ENCODE peak calls at places on chromosomes 16 and 17, in eight cellular contexts. I is M059J; X is stimulated activated CD8-positive, alpha-beta memory T cell treated with anti-CD3 and anti-CD28 coated beads, Interleukin-15, amount 100 ng/mL, for 24 hours; O is Peyer's patch; F is HFF-Myc; D is NT2/D1; Y is thoracic aorta; B is lung. C is an unnamed sample.

GRCh38 chr17:37179893-37180292 is 195.9 kb upstream of the C17orf78 start:
- DNase-seq in I (peak; percentile 46), X (no peak), O (no peak), F (peak; percentile 26), D (no peak), Y (no peak), B (no peak), C (peak; percentile 43)

GRCh38 chr16:87436225-87437172 is 44.4 kb downstream of the MAP1LC3B start:
- DNase-seq in I (no peak), X (no peak), O (no peak), F (peak; percentile 59), D (no peak), Y (no peak), B (no peak), C (peak; percentile 27)

GRCh38 chr16:81442220-81442908 is 2.2 kb upstream of the CMIP start:
- DNase-seq in I (no peak), X (no peak), O (no peak), F (no peak), D (no peak), Y (no peak), B (no peak), C (no peak)

GRCh38 chr16:1379054-1379862 is 27.5 kb downstream of the GNPTG start:
- DNase-seq in I (peak; percentile 89), X (peak; percentile 76), O (peak; percentile 80), F (no peak), D (peak; percentile 35), Y (peak; percentile 85), B (peak; percentile 65), C (peak; percentile 66)

GRCh38 chr16:85912271-85912974 is 13.5 kb downstream of the IRF8 start:
- DNase-seq in I (no peak), X (no peak), O (peak; percentile 73), F (no peak), D (no peak), Y (no peak), B (peak; percentile 46), C (no peak)

GRCh38 chr17:45229681-45230409 is 8.2 kb downstream of the FMNL1 start:
- DNase-seq in I (no peak), X (no peak), O (no peak), F (no peak), D (no peak), Y (no peak), B (no peak), C (peak; percentile 37)

GRCh38 chr16:73277066-73277465 is 229.1 kb upstream of the ZFHX3 start:
- DNase-seq in I (no peak), X (no peak), O (no peak), F (no peak), D (no peak), Y (no peak), B (no peak), C (no peak)

GRCh38 chr16:21194771-21195301 is 16.5 kb downstream of the ZP2 start:
- DNase-seq in I (no peak), X (no peak), O (no peak), F (no peak), D (no peak), Y (no peak), B (no peak), C (no peak)